ENCODE peak calls at places on chromosomes 13 and 19, in ten cellular contexts. One of them, this sample, is unnamed.

GRCh38 chr19:13459351-13459750 is 46.9 kb downstream of the CACNA1A start:
- DNase-seq in fibroblast of the aortic adventitia: no peak
- DNase-seq in activated T-cell treated with anti-CD3 and anti-CD28 coated beads, Interleukin-2, amount 50 U/mL, for 72 hours: no peak
- DNase-seq in activated CD4-positive, alpha-beta T cell treated with anti-CD3 and anti-CD28 coated beads, Interleukin-2, amount 50 U/mL, for 24 hours: no peak
- DNase-seq in globus pallidus: peak
- DNase-seq in Peyer's patch: no peak
- DNase-seq in kidney glomerular epithelial cell: no peak
- DNase-seq in AG10803: no peak
- DNase-seq in NCI-H510A treated with DMSO at 0.1 percent for 48 hours: no peak
- DNase-seq in stimulated activated CD4-positive, alpha-beta T cell treated with anti-CD3 and anti-CD28 coated beads, Interleukin-1b, Interleukin-23, amount 100 ng/mL, for 1 hour: no peak
- DNase-seq in this sample: no peak

GRCh38 chr13:30002577-30002976 is 152.2 kb upstream of the UBL3 start:
- DNase-seq in stimulated activated CD4-positive, alpha-beta T cell treated with anti-CD3 and anti-CD28 coated beads, Interleukin-1b, Interleukin-23, amount 100 ng/mL, for 1 hour: no peak
- DNase-seq in Peyer's patch: no peak
- DNase-seq in activated T-cell treated with anti-CD3 and anti-CD28 coated beads, Interleukin-2, amount 50 U/mL, for 72 hours: peak
- DNase-seq in NCI-H510A treated with DMSO at 0.1 percent for 48 hours: no peak
- DNase-seq in fibroblast of the aortic adventitia: peak
- DNase-seq in kidney glomerular epithelial cell: peak
- DNase-seq in globus pallidus: no peak
- DNase-seq in AG10803: peak
- DNase-seq in activated CD4-positive, alpha-beta T cell treated with anti-CD3 and anti-CD28 coated beads, Interleukin-2, amount 50 U/mL, for 24 hours: no peak
- DNase-seq in this sample: no peak

GRCh38 chr13:113400621-113401451 is 36.9 kb upstream of the GRTP1 start:
- DNase-seq in kidney glomerular epithelial cell: no peak
- DNase-seq in fibroblast of the aortic adventitia: no peak
- DNase-seq in NCI-H510A treated with DMSO at 0.1 percent for 48 hours: peak
- DNase-seq in activated T-cell treated with anti-CD3 and anti-CD28 coated beads, Interleukin-2, amount 50 U/mL, for 72 hours: no peak
- DNase-seq in stimulated activated CD4-positive, alpha-beta T cell treated with anti-CD3 and anti-CD28 coated beads, Interleukin-1b, Interleukin-23, amount 100 ng/mL, for 1 hour: no peak
- DNase-seq in globus pallidus: no peak
- DNase-seq in activated CD4-positive, alpha-beta T cell treated with anti-CD3 and anti-CD28 coated beads, Interleukin-2, amount 50 U/mL, for 24 hours: no peak
- DNase-seq in Peyer's patch: peak
- DNase-seq in AG10803: peak
- DNase-seq in this sample: no peak

GRCh38 chr19:13579388-13580060 is 73.2 kb upstream of the CACNA1A start:
- DNase-seq in AG10803: peak
- DNase-seq in activated T-cell treated with anti-CD3 and anti-CD28 coated beads, Interleukin-2, amount 50 U/mL, for 72 hours: no peak
- DNase-seq in activated CD4-positive, alpha-beta T cell treated with anti-CD3 and anti-CD28 coated beads, Interleukin-2, amount 50 U/mL, for 24 hours: no peak
- DNase-seq in Peyer's patch: no peak
- DNase-seq in kidney glomerular epithelial cell: no peak
- DNase-seq in NCI-H510A treated with DMSO at 0.1 percent for 48 hours: no peak
- DNase-seq in stimulated activated CD4-positive, alpha-beta T cell treated with anti-CD3 and anti-CD28 coated beads, Interleukin-1b, Interleukin-23, amount 100 ng/mL, for 1 hour: no peak
- DNase-seq in globus pallidus: no peak
- DNase-seq in fibroblast of the aortic adventitia: peak
- DNase-seq in this sample: no peak

GRCh38 chr19:5914358-5914774 is 312 bp downstream of the CAPS start:
- DNase-seq in fibroblast of the aortic adventitia: no peak
- DNase-seq in AG10803: no peak
- DNase-seq in kidney glomerular epithelial cell: no peak
- DNase-seq in Peyer's patch: no peak
- DNase-seq in stimulated activated CD4-positive, alpha-beta T cell treated with anti-CD3 and anti-CD28 coated beads, Interleukin-1b, Interleukin-23, amount 100 ng/mL, for 1 hour: no peak
- DNase-seq in activated T-cell treated with anti-CD3 and anti-CD28 coated beads, Interleukin-2, amount 50 U/mL, for 72 hours: no peak
- DNase-seq in NCI-H510A treated with DMSO at 0.1 percent for 48 hours: no peak
- DNase-seq in globus pallidus: no peak
- DNase-seq in activated CD4-positive, alpha-beta T cell treated with anti-CD3 and anti-CD28 coated beads, Interleukin-2, amount 50 U/mL, for 24 hours: no peak
- DNase-seq in this sample: no peak

GRCh38 chr13:113846639-113847318 is 17.1 kb downstream of the GAS6 start:
- DNase-seq in AG10803: no peak
- DNase-seq in Peyer's patch: peak
- DNase-seq in activated CD4-positive, alpha-beta T cell treated with anti-CD3 and anti-CD28 coated beads, Interleukin-2, amount 50 U/mL, for 24 hours: no peak
- DNase-seq in stimulated activated CD4-positive, alpha-beta T cell treated with anti-CD3 and anti-CD28 coated beads, Interleukin-1b, Interleukin-23, amount 100 ng/mL, for 1 hour: no peak
- DNase-seq in activated T-cell treated with anti-CD3 and anti-CD28 coated beads, Interleukin-2, amount 50 U/mL, for 72 hours: peak
- DNase-seq in fibroblast of the aortic adventitia: no peak
- DNase-seq in kidney glomerular epithelial cell: no peak
- DNase-seq in NCI-H510A treated with DMSO at 0.1 percent for 48 hours: no peak
- DNase-seq in globus pallidus: no peak
- DNase-seq in this sample: no peak

GRCh38 chr13:32938907-32939306 is 77.3 kb upstream of the KL start:
- DNase-seq in activated CD4-positive, alpha-beta T cell treated with anti-CD3 and anti-CD28 coated beads, Interleukin-2, amount 50 U/mL, for 24 hours: no peak
- DNase-seq in NCI-H510A treated with DMSO at 0.1 percent for 48 hours: no peak
- DNase-seq in kidney glomerular epithelial cell: no peak
- DNase-seq in activated T-cell treated with anti-CD3 and anti-CD28 coated beads, Interleukin-2, amount 50 U/mL, for 72 hours: no peak
- DNase-seq in AG10803: peak
- DNase-seq in globus pallidus: no peak
- DNase-seq in stimulated activated CD4-positive, alpha-beta T cell treated with anti-CD3 and anti-CD28 coated beads, Interleukin-1b, Interleukin-23, amount 100 ng/mL, for 1 hour: no peak
- DNase-seq in fibroblast of the aortic adventitia: peak
- DNase-seq in Peyer's patch: no peak
- DNase-seq in this sample: no peak

GRCh38 chr19:35596366-35596999 is 10.5 kb downstream of the PMIS2 start:
- DNase-seq in activated CD4-positive, alpha-beta T cell treated with anti-CD3 and anti-CD28 coated beads, Interleukin-2, amount 50 U/mL, for 24 hours: no peak
- DNase-seq in activated T-cell treated with anti-CD3 and anti-CD28 coated beads, Interleukin-2, amount 50 U/mL, for 72 hours: peak
- DNase-seq in NCI-H510A treated with DMSO at 0.1 percent for 48 hours: no peak
- DNase-seq in AG10803: no peak
- DNase-seq in globus pallidus: no peak
- DNase-seq in stimulated activated CD4-positive, alpha-beta T cell treated with anti-CD3 and anti-CD28 coated beads, Interleukin-1b, Interleukin-23, amount 100 ng/mL, for 1 hour: no peak
- DNase-seq in Peyer's patch: no peak
- DNase-seq in kidney glomerular epithelial cell: no peak
- DNase-seq in fibroblast of the aortic adventitia: peak
- DNase-seq in this sample: no peak

GRCh38 chr13:103243495-103243894 is 177.3 kb upstream of the SLC10A2 start:
- DNase-seq in stimulated activated CD4-positive, alpha-beta T cell treated with anti-CD3 and anti-CD28 coated beads, Interleukin-1b, Interleukin-23, amount 100 ng/mL, for 1 hour: no peak
- DNase-seq in globus pallidus: no peak
- DNase-seq in kidney glomerular epithelial cell: no peak
- DNase-seq in activated CD4-positive, alpha-beta T cell treated with anti-CD3 and anti-CD28 coated beads, Interleukin-2, amount 50 U/mL, for 24 hours: no peak
- DNase-seq in activated T-cell treated with anti-CD3 and anti-CD28 coated beads, Interleukin-2, amount 50 U/mL, for 72 hours: no peak
- DNase-seq in fibroblast of the aortic adventitia: no peak
- DNase-seq in Peyer's patch: no peak
- DNase-seq in NCI-H510A treated with DMSO at 0.1 percent for 48 hours: no peak
- DNase-seq in AG10803: no peak
- DNase-seq in this sample: no peak

GRCh38 chr19:14689598-14690503 is at the start of gene ZNF333:
- DNase-seq in globus pallidus: peak
- DNase-seq in activated T-cell treated with anti-CD3 and anti-CD28 coated beads, Interleukin-2, amount 50 U/mL, for 72 hours: peak
- DNase-seq in kidney glomerular epithelial cell: peak
- DNase-seq in Peyer's patch: peak
- DNase-seq in stimulated activated CD4-positive, alpha-beta T cell treated with anti-CD3 and anti-CD28 coated beads, Interleukin-1b, Interleukin-23, amount 100 ng/mL, for 1 hour: peak
- DNase-seq in fibroblast of the aortic adventitia: peak
- DNase-seq in activated CD4-positive, alpha-beta T cell treated with anti-CD3 and anti-CD28 coated beads, Interleukin-2, amount 50 U/mL, for 24 hours: peak
- DNase-seq in NCI-H510A treated with DMSO at 0.1 percent for 48 hours: peak
- DNase-seq in AG10803: peak
- DNase-seq in this sample: peak

GRCh38 chr13:103805771-103806170 is 739.6 kb upstream of the SLC10A2 start:
- DNase-seq in fibroblast of the aortic adventitia: no peak
- DNase-seq in stimulated activated CD4-positive, alpha-beta T cell treated with anti-CD3 and anti-CD28 coated beads, Interleukin-1b, Interleukin-23, amount 100 ng/mL, for 1 hour: no peak
- DNase-seq in activated CD4-positive, alpha-beta T cell treated with anti-CD3 and anti-CD28 coated beads, Interleukin-2, amount 50 U/mL, for 24 hours: no peak
- DNase-seq in AG10803: no peak
- DNase-seq in globus pallidus: no peak
- DNase-seq in kidney glomerular epithelial cell: no peak
- DNase-seq in Peyer's patch: no peak
- DNase-seq in NCI-H510A treated with DMSO at 0.1 percent for 48 hours: no peak
- DNase-seq in activated T-cell treated with anti-CD3 and anti-CD28 coated beads, Interleukin-2, amount 50 U/mL, for 72 hours: no peak
- DNase-seq in this sample: no peak

GRCh38 chr19:48681127-48681470 is 8.3 kb upstream of the NTN5 start:
- DNase-seq in Peyer's patch: no peak
- DNase-seq in activated CD4-positive, alpha-beta T cell treated with anti-CD3 and anti-CD28 coated beads, Interleukin-2, amount 50 U/mL, for 24 hours: no peak
- DNase-seq in stimulated activated CD4-positive, alpha-beta T cell treated with anti-CD3 and anti-CD28 coated beads, Interleukin-1b, Interleukin-23, amount 100 ng/mL, for 1 hour: no peak
- DNase-seq in fibroblast of the aortic adventitia: peak
- DNase-seq in globus pallidus: no peak
- DNase-seq in activated T-cell treated with anti-CD3 and anti-CD28 coated beads, Interleukin-2, amount 50 U/mL, for 72 hours: no peak
- DNase-seq in NCI-H510A treated with DMSO at 0.1 percent for 48 hours: no peak
- DNase-seq in AG10803: peak
- DNase-seq in kidney glomerular epithelial cell: peak
- DNase-seq in this sample: no peak

GRCh38 chr13:41609828-41610227 is 152.5 kb downstream of the RGCC start:
- DNase-seq in Peyer's patch: no peak
- DNase-seq in fibroblast of the aortic adventitia: no peak
- DNase-seq in activated T-cell treated with anti-CD3 and anti-CD28 coated beads, Interleukin-2, amount 50 U/mL, for 72 hours: no peak
- DNase-seq in globus pallidus: no peak
- DNase-seq in stimulated activated CD4-positive, alpha-beta T cell treated with anti-CD3 and anti-CD28 coated beads, Interleukin-1b, Interleukin-23, amount 100 ng/mL, for 1 hour: no peak
- DNase-seq in kidney glomerular epithelial cell: no peak
- DNase-seq in AG10803: no peak
- DNase-seq in NCI-H510A treated with DMSO at 0.1 percent for 48 hours: no peak
- DNase-seq in activated CD4-positive, alpha-beta T cell treated with anti-CD3 and anti-CD28 coated beads, Interleukin-2, amount 50 U/mL, for 24 hours: no peak
- DNase-seq in this sample: no peak

GRCh38 chr13:29589234-29589633 is 6.3 kb downstream of the SLC7A1 start:
- DNase-seq in activated CD4-positive, alpha-beta T cell treated with anti-CD3 and anti-CD28 coated beads, Interleukin-2, amount 50 U/mL, for 24 hours: no peak
- DNase-seq in stimulated activated CD4-positive, alpha-beta T cell treated with anti-CD3 and anti-CD28 coated beads, Interleukin-1b, Interleukin-23, amount 100 ng/mL, for 1 hour: no peak
- DNase-seq in NCI-H510A treated with DMSO at 0.1 percent for 48 hours: no peak
- DNase-seq in globus pallidus: no peak
- DNase-seq in AG10803: peak
- DNase-seq in fibroblast of the aortic adventitia: no peak
- DNase-seq in Peyer's patch: no peak
- DNase-seq in kidney glomerular epithelial cell: peak
- DNase-seq in activated T-cell treated with anti-CD3 and anti-CD28 coated beads, Interleukin-2, amount 50 U/mL, for 72 hours: no peak
- DNase-seq in this sample: no peak

GRCh38 chr19:29098863-29099481 is 114.0 kb downstream of the UQCRFS1 start:
- DNase-seq in fibroblast of the aortic adventitia: peak
- DNase-seq in activated CD4-positive, alpha-beta T cell treated with anti-CD3 and anti-CD28 coated beads, Interleukin-2, amount 50 U/mL, for 24 hours: no peak
- DNase-seq in Peyer's patch: no peak
- DNase-seq in AG10803: peak
- DNase-seq in NCI-H510A treated with DMSO at 0.1 percent for 48 hours: no peak
- DNase-seq in kidney glomerular epithelial cell: peak
- DNase-seq in stimulated activated CD4-positive, alpha-beta T cell treated with anti-CD3 and anti-CD28 coated beads, Interleukin-1b, Interleukin-23, amount 100 ng/mL, for 1 hour: no peak
- DNase-seq in globus pallidus: no peak
- DNase-seq in activated T-cell treated with anti-CD3 and anti-CD28 coated beads, Interleukin-2, amount 50 U/mL, for 72 hours: no peak
- DNase-seq in this sample: no peak

GRCh38 chr13:98784666-98785065 is 32.2 kb upstream of the SLC15A1 start:
- DNase-seq in activated T-cell treated with anti-CD3 and anti-CD28 coated beads, Interleukin-2, amount 50 U/mL, for 72 hours: no peak
- DNase-seq in stimulated activated CD4-positive, alpha-beta T cell treated with anti-CD3 and anti-CD28 coated beads, Interleukin-1b, Interleukin-23, amount 100 ng/mL, for 1 hour: no peak
- DNase-seq in globus pallidus: no peak
- DNase-seq in AG10803: no peak
- DNase-seq in fibroblast of the aortic adventitia: no peak
- DNase-seq in NCI-H510A treated with DMSO at 0.1 percent for 48 hours: no peak
- DNase-seq in Peyer's patch: peak
- DNase-seq in kidney glomerular epithelial cell: no peak
- DNase-seq in activated CD4-positive, alpha-beta T cell treated with anti-CD3 and anti-CD28 coated beads, Interleukin-2, amount 50 U/mL, for 24 hours: no peak
- DNase-seq in this sample: no peak

GRCh38 chr13:44876782-44877324 is 112.4 kb downstream of the NUFIP1 start:
- DNase-seq in Peyer's patch: no peak
- DNase-seq in NCI-H510A treated with DMSO at 0.1 percent for 48 hours: no peak
- DNase-seq in AG10803: no peak
- DNase-seq in activated T-cell treated with anti-CD3 and anti-CD28 coated beads, Interleukin-2, amount 50 U/mL, for 72 hours: peak
- DNase-seq in fibroblast of the aortic adventitia: no peak
- DNase-seq in kidney glomerular epithelial cell: no peak
- DNase-seq in stimulated activated CD4-positive, alpha-beta T cell treated with anti-CD3 and anti-CD28 coated beads, Interleukin-1b, Interleukin-23, amount 100 ng/mL, for 1 hour: no peak
- DNase-seq in activated CD4-positive, alpha-beta T cell treated with anti-CD3 and anti-CD28 coated beads, Interleukin-2, amount 50 U/mL, for 24 hours: no peak
- DNase-seq in globus pallidus: no peak
- DNase-seq in this sample: no peak

GRCh38 chr13:45121421-45121820 is 1.1 kb downstream of the GTF2F2 start:
- DNase-seq in NCI-H510A treated with DMSO at 0.1 percent for 48 hours: no peak
- DNase-seq in activated T-cell treated with anti-CD3 and anti-CD28 coated beads, Interleukin-2, amount 50 U/mL, for 72 hours: no peak
- DNase-seq in Peyer's patch: no peak
- DNase-seq in fibroblast of the aortic adventitia: peak
- DNase-seq in kidney glomerular epithelial cell: peak
- DNase-seq in globus pallidus: no peak
- DNase-seq in activated CD4-positive, alpha-beta T cell treated with anti-CD3 and anti-CD28 coated beads, Interleukin-2, amount 50 U/mL, for 24 hours: no peak
- DNase-seq in AG10803: peak
- DNase-seq in stimulated activated CD4-positive, alpha-beta T cell treated with anti-CD3 and anti-CD28 coated beads, Interleukin-1b, Interleukin-23, amount 100 ng/mL, for 1 hour: no peak
- DNase-seq in this sample: no peak

GRCh38 chr13:52849727-52850395 is 1.4 kb upstream of the PCDH8 start:
- DNase-seq in globus pallidus: peak
- DNase-seq in fibroblast of the aortic adventitia: no peak
- DNase-seq in Peyer's patch: no peak
- DNase-seq in kidney glomerular epithelial cell: no peak
- DNase-seq in AG10803: no peak
- DNase-seq in activated CD4-positive, alpha-beta T cell treated with anti-CD3 and anti-CD28 coated beads, Interleukin-2, amount 50 U/mL, for 24 hours: no peak
- DNase-seq in stimulated activated CD4-positive, alpha-beta T cell treated with anti-CD3 and anti-CD28 coated beads, Interleukin-1b, Interleukin-23, amount 100 ng/mL, for 1 hour: no peak
- DNase-seq in NCI-H510A treated with DMSO at 0.1 percent for 48 hours: no peak
- DNase-seq in activated T-cell treated with anti-CD3 and anti-CD28 coated beads, Interleukin-2, amount 50 U/mL, for 72 hours: no peak
- DNase-seq in this sample: no peak

GRCh38 chr19:12093777-12094176 is 29.2 kb downstream of the ZNF844 start:
- DNase-seq in AG10803: no peak
- DNase-seq in kidney glomerular epithelial cell: no peak
- DNase-seq in globus pallidus: no peak
- DNase-seq in activated CD4-positive, alpha-beta T cell treated with anti-CD3 and anti-CD28 coated beads, Interleukin-2, amount 50 U/mL, for 24 hours: no peak
- DNase-seq in Peyer's patch: no peak
- DNase-seq in activated T-cell treated with anti-CD3 and anti-CD28 coated beads, Interleukin-2, amount 50 U/mL, for 72 hours: no peak
- DNase-seq in fibroblast of the aortic adventitia: no peak
- DNase-seq in NCI-H510A treated with DMSO at 0.1 percent for 48 hours: no peak
- DNase-seq in stimulated activated CD4-positive, alpha-beta T cell treated with anti-CD3 and anti-CD28 coated beads, Interleukin-1b, Interleukin-23, amount 100 ng/mL, for 1 hour: no peak
- DNase-seq in this sample: no peak

GRCh38 chr13:29925457-29925856 is 75.0 kb upstream of the UBL3 start:
- DNase-seq in AG10803: peak
- DNase-seq in activated T-cell treated with anti-CD3 and anti-CD28 coated beads, Interleukin-2, amount 50 U/mL, for 72 hours: no peak
- DNase-seq in Peyer's patch: no peak
- DNase-seq in activated CD4-positive, alpha-beta T cell treated with anti-CD3 and anti-CD28 coated beads, Interleukin-2, amount 50 U/mL, for 24 hours: no peak
- DNase-seq in kidney glomerular epithelial cell: peak
- DNase-seq in NCI-H510A treated with DMSO at 0.1 percent for 48 hours: peak
- DNase-seq in stimulated activated CD4-positive, alpha-beta T cell treated with anti-CD3 and anti-CD28 coated beads, Interleukin-1b, Interleukin-23, amount 100 ng/mL, for 1 hour: no peak
- DNase-seq in globus pallidus: peak
- DNase-seq in fibroblast of the aortic adventitia: peak
- DNase-seq in this sample: peak

GRCh38 chr13:40568672-40569350 is 97.6 kb downstream of the FOXO1 start:
- DNase-seq in AG10803: no peak
- DNase-seq in stimulated activated CD4-positive, alpha-beta T cell treated with anti-CD3 and anti-CD28 coated beads, Interleukin-1b, Interleukin-23, amount 100 ng/mL, for 1 hour: no peak
- DNase-seq in kidney glomerular epithelial cell: no peak
- DNase-seq in activated CD4-positive, alpha-beta T cell treated with anti-CD3 and anti-CD28 coated beads, Interleukin-2, amount 50 U/mL, for 24 hours: no peak
- DNase-seq in globus pallidus: no peak
- DNase-seq in fibroblast of the aortic adventitia: peak
- DNase-seq in activated T-cell treated with anti-CD3 and anti-CD28 coated beads, Interleukin-2, amount 50 U/mL, for 72 hours: no peak
- DNase-seq in Peyer's patch: no peak
- DNase-seq in NCI-H510A treated with DMSO at 0.1 percent for 48 hours: no peak
- DNase-seq in this sample: no peak

GRCh38 chr19:15294591-15294990 is 37.7 kb downstream of the BRD4 start:
- DNase-seq in AG10803: peak
- DNase-seq in NCI-H510A treated with DMSO at 0.1 percent for 48 hours: no peak
- DNase-seq in fibroblast of the aortic adventitia: peak
- DNase-seq in activated CD4-positive, alpha-beta T cell treated with anti-CD3 and anti-CD28 coated beads, Interleukin-2, amount 50 U/mL, for 24 hours: no peak
- DNase-seq in kidney glomerular epithelial cell: no peak
- DNase-seq in globus pallidus: no peak
- DNase-seq in Peyer's patch: no peak
- DNase-seq in activated T-cell treated with anti-CD3 and anti-CD28 coated beads, Interleukin-2, amount 50 U/mL, for 72 hours: no peak
- DNase-seq in stimulated activated CD4-positive, alpha-beta T cell treated with anti-CD3 and anti-CD28 coated beads, Interleukin-1b, Interleukin-23, amount 100 ng/mL, for 1 hour: no peak
- DNase-seq in this sample: no peak

GRCh38 chr13:33758113-33758512 is 59.8 kb upstream of the RFC3 start:
- DNase-seq in kidney glomerular epithelial cell: no peak
- DNase-seq in fibroblast of the aortic adventitia: no peak
- DNase-seq in NCI-H510A treated with DMSO at 0.1 percent for 48 hours: no peak
- DNase-seq in Peyer's patch: no peak
- DNase-seq in activated T-cell treated with anti-CD3 and anti-CD28 coated beads, Interleukin-2, amount 50 U/mL, for 72 hours: no peak
- DNase-seq in stimulated activated CD4-positive, alpha-beta T cell treated with anti-CD3 and anti-CD28 coated beads, Interleukin-1b, Interleukin-23, amount 100 ng/mL, for 1 hour: no peak
- DNase-seq in activated CD4-positive, alpha-beta T cell treated with anti-CD3 and anti-CD28 coated beads, Interleukin-2, amount 50 U/mL, for 24 hours: no peak
- DNase-seq in globus pallidus: no peak
- DNase-seq in AG10803: no peak
- DNase-seq in this sample: no peak

This sample was measured in prostate gland.